ENCODE peak calls at places on chromosomes 1 and 21, in five cellular contexts. One of them, this sample, is unnamed.

GRCh38 chr21:15122241-15122640 is 57.4 kb upstream of the NRIP1 start:
- DNase-seq in GM23248: no peak
- DNase-seq in pancreas: no peak
- DNase-seq in heart left ventricle: no peak
- DNase-seq in caudate nucleus: no peak
- DNase-seq in this sample: no peak

GRCh38 chr1:1358433-1359201 is at the start of gene MXRA8:
- DNase-seq in GM23248: peak; percentile 94
- DNase-seq in pancreas: peak; percentile 67
- DNase-seq in heart left ventricle: peak; percentile 79
- DNase-seq in caudate nucleus: no peak
- DNase-seq in this sample: peak; percentile 41

GRCh38 chr21:42187976-42188653 is 30.8 kb upstream of the ABCG1 start:
- DNase-seq in GM23248: peak; percentile 46
- DNase-seq in pancreas: no peak
- DNase-seq in heart left ventricle: peak; percentile 60
- DNase-seq in caudate nucleus: no peak
- DNase-seq in this sample: peak; percentile 35

GRCh38 chr1:245855846-245856730 is 651.0 kb downstream of the SMYD3 start:
- DNase-seq in GM23248: no peak
- DNase-seq in pancreas: no peak
- DNase-seq in heart left ventricle: no peak
- DNase-seq in caudate nucleus: no peak
- DNase-seq in this sample: no peak

GRCh38 chr1:91537281-91538069 is 36.8 kb downstream of the CDC7 start:
- DNase-seq in GM23248: peak; percentile 86
- DNase-seq in pancreas: no peak
- DNase-seq in heart left ventricle: no peak
- DNase-seq in caudate nucleus: no peak
- DNase-seq in this sample: no peak

GRCh38 chr1:224359207-224359606 is 2.5 kb downstream of the CNIH4 start:
- DNase-seq in GM23248: no peak
- DNase-seq in pancreas: no peak
- DNase-seq in heart left ventricle: no peak
- DNase-seq in caudate nucleus: no peak
- DNase-seq in this sample: no peak

GRCh38 chr1:193065954-193066353 is 6.5 kb downstream of the RO60 start:
- DNase-seq in GM23248: no peak
- DNase-seq in pancreas: no peak
- DNase-seq in heart left ventricle: no peak
- DNase-seq in caudate nucleus: no peak
- DNase-seq in this sample: no peak

GRCh38 chr1:151251656-151252470 is 2.7 kb upstream of the PSMD4 start:
- DNase-seq in GM23248: peak; percentile 90
- DNase-seq in pancreas: no peak
- DNase-seq in heart left ventricle: peak; percentile 59
- DNase-seq in caudate nucleus: peak; percentile 30
- DNase-seq in this sample: peak; percentile 27

GRCh38 chr21:33975548-33976081 is 60.0 kb upstream of the ATP5PO start:
- DNase-seq in GM23248: peak; percentile 74
- DNase-seq in pancreas: no peak
- DNase-seq in heart left ventricle: no peak
- DNase-seq in caudate nucleus: no peak
- DNase-seq in this sample: no peak

GRCh38 chr1:22837332-22837731 is 126.7 kb downstream of the EPHB2 start:
- DNase-seq in GM23248: no peak
- DNase-seq in pancreas: no peak
- DNase-seq in heart left ventricle: no peak
- DNase-seq in caudate nucleus: no peak
- DNase-seq in this sample: no peak

GRCh38 chr1:66231162-66232077 is 302.5 kb upstream of the SGIP1 start:
- DNase-seq in GM23248: peak; percentile 84
- DNase-seq in pancreas: no peak
- DNase-seq in heart left ventricle: no peak
- DNase-seq in caudate nucleus: no peak
- DNase-seq in this sample: no peak

GRCh38 chr1:64518692-64519481 is 49.0 kb downstream of the CACHD1 start:
- DNase-seq in GM23248: no peak
- DNase-seq in pancreas: no peak
- DNase-seq in heart left ventricle: no peak
- DNase-seq in caudate nucleus: no peak
- DNase-seq in this sample: no peak

GRCh38 chr1:173122958-173123852 is 72.5 kb upstream of the TNFSF18 start:
- DNase-seq in GM23248: peak; percentile 89
- DNase-seq in pancreas: no peak
- DNase-seq in heart left ventricle: peak; percentile 75
- DNase-seq in caudate nucleus: no peak
- DNase-seq in this sample: peak; percentile 12

GRCh38 chr21:34034369-34035014 is 38.9 kb upstream of the MRPS6 start:
- DNase-seq in GM23248: no peak
- DNase-seq in pancreas: no peak
- DNase-seq in heart left ventricle: no peak
- DNase-seq in caudate nucleus: no peak
- DNase-seq in this sample: no peak

GRCh38 chr1:188194916-188195315 is 1366.2 kb downstream of the PLA2G4A start:
- DNase-seq in GM23248: no peak
- DNase-seq in pancreas: no peak
- DNase-seq in heart left ventricle: no peak
- DNase-seq in caudate nucleus: no peak
- DNase-seq in this sample: no peak
- H3K27ac ChIP-seq in GM23248: no peak overlapping the region
- H3K27ac ChIP-seq in pancreas: no peak overlapping the region
- H3K27ac ChIP-seq in heart left ventricle: no peak overlapping the region
- H3K27ac ChIP-seq in caudate nucleus: no peak overlapping the region
- H3K27ac ChIP-seq in this sample: no peak overlapping the region

DNA sequence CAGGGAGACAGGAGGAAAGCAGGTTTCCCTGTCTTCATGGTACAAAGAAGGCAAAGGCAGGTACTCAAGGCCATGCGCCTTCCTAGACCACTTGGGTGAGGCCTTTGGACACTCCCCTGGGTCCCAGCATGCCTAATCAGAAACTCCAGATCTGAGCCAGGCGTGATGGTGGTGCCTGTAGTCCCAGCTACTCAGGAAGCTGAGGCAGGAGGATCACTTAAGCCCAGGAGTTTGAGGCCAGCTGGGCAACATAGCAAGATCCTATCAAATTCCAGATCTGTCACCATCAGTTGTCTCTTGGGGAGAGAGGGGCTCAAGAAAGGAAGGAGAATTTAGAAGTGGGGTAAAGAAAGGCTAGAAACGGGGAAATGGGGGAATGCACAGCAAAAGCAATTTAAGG is 96.3 kb upstream of the SLC25A33 start:
- DNase-seq in GM23248: no peak
- DNase-seq in pancreas: no peak
- DNase-seq in heart left ventricle: no peak
- DNase-seq in caudate nucleus: no peak
- DNase-seq in this sample: no peak
- H3K27ac ChIP-seq in GM23248: no peak overlapping the region
- H3K27ac ChIP-seq in pancreas: peak overlapping the region; percentile 96
- H3K27ac ChIP-seq in heart left ventricle: no peak overlapping the region
- H3K27ac ChIP-seq in caudate nucleus: no peak overlapping the region
- H3K27ac ChIP-seq in this sample: peak overlapping the region; percentile 13

DNA sequence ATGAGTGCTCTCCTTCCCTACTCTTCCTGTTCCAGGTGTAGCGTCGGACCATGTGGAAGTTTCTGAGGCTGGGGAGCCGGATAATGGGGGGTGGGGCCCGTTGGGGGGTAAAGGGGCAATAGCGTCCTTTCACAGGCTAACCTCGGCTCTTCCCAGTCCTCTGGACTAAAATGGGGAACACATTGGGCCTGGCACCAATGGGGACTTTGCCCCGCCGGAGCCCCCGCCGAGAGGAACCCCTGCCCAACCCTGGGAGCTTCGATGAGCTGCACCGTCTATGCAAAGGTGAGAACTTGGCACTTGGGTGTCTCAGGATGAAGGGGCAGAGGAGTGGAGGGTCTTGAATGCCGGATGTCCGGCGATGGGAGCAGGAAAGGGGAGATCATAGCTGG is 456 bp downstream of the TOMM40L start:
- DNase-seq in GM23248: no peak
- DNase-seq in pancreas: no peak
- DNase-seq in heart left ventricle: no peak
- DNase-seq in caudate nucleus: no peak
- DNase-seq in this sample: no peak
- H3K27ac ChIP-seq in GM23248: no peak overlapping the region
- H3K27ac ChIP-seq in pancreas: no peak overlapping the region
- H3K27ac ChIP-seq in heart left ventricle: peak overlapping the region; percentile 74
- H3K27ac ChIP-seq in caudate nucleus: peak overlapping the region; percentile 90
- H3K27ac ChIP-seq in this sample: peak overlapping the region; percentile 74

DNA sequence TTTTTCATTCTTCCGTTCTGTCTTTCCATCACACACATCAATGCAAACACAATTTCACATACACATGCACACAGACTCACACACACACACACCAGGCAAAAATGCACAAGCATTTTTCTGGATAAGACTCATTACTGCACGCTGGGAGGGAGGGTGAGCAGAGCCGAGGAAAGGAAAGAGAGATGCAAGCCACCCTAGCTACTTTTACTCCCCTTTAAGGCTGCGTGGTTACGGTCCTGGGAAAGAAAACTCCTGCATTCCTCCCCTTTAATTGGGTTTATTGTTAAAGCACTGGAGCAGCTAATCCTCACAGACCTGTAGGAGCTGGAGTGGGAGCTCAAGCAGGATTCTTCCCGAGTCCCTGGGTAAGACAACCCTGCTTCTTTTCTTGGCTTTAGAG is at the start of gene CAMK1G:
- DNase-seq in GM23248: peak; percentile 78
- DNase-seq in pancreas: no peak
- DNase-seq in heart left ventricle: no peak
- DNase-seq in caudate nucleus: peak; percentile 30
- DNase-seq in this sample: no peak
- H3K27ac ChIP-seq in GM23248: no peak within 1 kb of the TSS
- H3K27ac ChIP-seq in pancreas: no peak within 1 kb of the TSS
- H3K27ac ChIP-seq in heart left ventricle: no peak within 1 kb of the TSS
- H3K27ac ChIP-seq in caudate nucleus: peak within 1 kb of the TSS; percentile 66
- H3K27ac ChIP-seq in this sample: no peak within 1 kb of the TSS

GRCh38 chr1:43934986-43935324 is 1.4 kb downstream of the ARTN start:
- DNase-seq in GM23248: no peak
- DNase-seq in pancreas: no peak
- DNase-seq in heart left ventricle: no peak
- DNase-seq in caudate nucleus: no peak
- DNase-seq in this sample: no peak

GRCh38 chr1:43938383-43938782 is 4.8 kb downstream of the ARTN start:
- DNase-seq in GM23248: no peak
- DNase-seq in pancreas: no peak
- DNase-seq in heart left ventricle: no peak
- DNase-seq in caudate nucleus: no peak
- DNase-seq in this sample: no peak

GRCh38 chr1:43937179-43937865 is 3.7 kb downstream of the ARTN start:
- DNase-seq in GM23248: no peak
- DNase-seq in pancreas: no peak
- DNase-seq in heart left ventricle: no peak
- DNase-seq in caudate nucleus: no peak
- DNase-seq in this sample: no peak

GRCh38 chr1:43935711-43936427 is 2.3 kb downstream of the ARTN start:
- DNase-seq in GM23248: no peak
- DNase-seq in pancreas: peak; percentile 84
- DNase-seq in heart left ventricle: no peak
- DNase-seq in caudate nucleus: no peak
- DNase-seq in this sample: no peak

GRCh38 chr1:43936470-43937151 is 3.0 kb downstream of the ARTN start:
- DNase-seq in GM23248: peak; percentile 69
- DNase-seq in pancreas: peak; percentile 83
- DNase-seq in heart left ventricle: no peak
- DNase-seq in caudate nucleus: peak; percentile 9
- DNase-seq in this sample: peak; percentile 16
- H3K27ac ChIP-seq in GM23248: no peak overlapping the region
- H3K27ac ChIP-seq in pancreas: peak overlapping the region; percentile 63
- H3K27ac ChIP-seq in heart left ventricle: no peak overlapping the region
- H3K27ac ChIP-seq in caudate nucleus: peak overlapping the region; percentile 40
- H3K27ac ChIP-seq in this sample: peak overlapping the region; percentile 38

GRCh38 chr1:236143104-236143948 is 987 bp downstream of the GPR137B start:
- DNase-seq in GM23248: peak; percentile 93
- DNase-seq in pancreas: no peak
- DNase-seq in heart left ventricle: no peak
- DNase-seq in caudate nucleus: no peak
- DNase-seq in this sample: no peak
- H3K27ac ChIP-seq in GM23248: peak overlapping the region; percentile 35
- H3K27ac ChIP-seq in pancreas: peak overlapping the region; percentile 39
- H3K27ac ChIP-seq in heart left ventricle: no peak overlapping the region
- H3K27ac ChIP-seq in caudate nucleus: peak overlapping the region; percentile 58
- H3K27ac ChIP-seq in this sample: peak overlapping the region; percentile 38

GRCh38 chr21:29254550-29254949 is 44.2 kb upstream of the BACH1 start:
- DNase-seq in GM23248: no peak
- DNase-seq in pancreas: no peak
- DNase-seq in heart left ventricle: no peak
- DNase-seq in caudate nucleus: no peak
- DNase-seq in this sample: no peak
- H3K27ac ChIP-seq in GM23248: no peak overlapping the region
- H3K27ac ChIP-seq in pancreas: no peak overlapping the region
- H3K27ac ChIP-seq in heart left ventricle: no peak overlapping the region
- H3K27ac ChIP-seq in caudate nucleus: no peak overlapping the region
- H3K27ac ChIP-seq in this sample: no peak overlapping the region

This sample was measured in substantia nigra.